ENCODE peak calls at places on chromosomes 16 and 17, in five cellular contexts. H, E, W, P and G are unnamed samples.

GRCh38 chr17:27756467-27757371 is 43.6 kb downstream of the NOS2 start:
- DNase-seq in H (peak), E (peak), W (peak), P (peak), G (peak)

GRCh38 chr16:54282923-54283734 is 3.5 kb downstream of the IRX3 start:
- DNase-seq in H (no peak), E (no peak), W (no peak), P (no peak), G (no peak)

GRCh38 chr17:9644910-9645751 is at the start of gene USP43:
- DNase-seq in H (peak), E (no peak), W (peak), P (peak), G (no peak)

GRCh38 chr17:55742272-55743102 is 8.4 kb upstream of the PCTP start:
- DNase-seq in H (no peak), E (peak), W (no peak), P (no peak), G (peak)

GRCh38 chr16:56600398-56600999 is 7.9 kb upstream of the MT2A start:
- DNase-seq in H (peak), E (peak), W (peak), P (peak), G (peak)

GRCh38 chr16:17432902-17433576 is 37.7 kb downstream of the XYLT1 start:
- DNase-seq in H (no peak), E (no peak), W (peak), P (no peak), G (no peak)

GRCh38 chr17:36092228-36092627 is 2.3 kb upstream of the CCL3 start:
- DNase-seq in H (no peak), E (peak), W (no peak), P (no peak), G (no peak)

GRCh38 chr17:70989301-70989700 is 820.0 kb downstream of the KCNJ2 start:
- DNase-seq in H (no peak), E (no peak), W (no peak), P (no peak), G (no peak)

GRCh38 chr17:50205931-50206505 is 4.6 kb upstream of the COL1A1 start:
- DNase-seq in H (no peak), E (no peak), W (no peak), P (no peak), G (no peak)

GRCh38 chr17:82226809-82227628 is 1.8 kb upstream of the SLC16A3 start:
- DNase-seq in H (no peak), E (no peak), W (no peak), P (no peak), G (no peak)

GRCh38 chr17:10149573-10150399 is 48.6 kb downstream of the GAS7 start:
- DNase-seq in H (no peak), E (peak), W (peak), P (no peak), G (peak)

GRCh38 chr17:73541111-73541510 is 103.1 kb downstream of the SDK2 start:
- DNase-seq in H (no peak), E (no peak), W (peak), P (no peak), G (no peak)

GRCh38 chr16:1645914-1646525 is 32.1 kb upstream of the JPT2 start:
- DNase-seq in H (peak), E (no peak), W (no peak), P (peak), G (no peak)

GRCh38 chr17:7047566-7047965 is 3.7 kb upstream of the SLC16A11 start:
- DNase-seq in H (no peak), E (no peak), W (no peak), P (no peak), G (no peak)

GRCh38 chr17:64028874-64029464 is 8.5 kb upstream of the ICAM2 start:
- DNase-seq in H (peak), E (peak), W (peak), P (peak), G (peak)

GRCh38 chr16:15041260-15042011 is 14.4 kb downstream of the NTAN1 start:
- DNase-seq in H (no peak), E (no peak), W (peak), P (no peak), G (no peak)